ENCODE peak calls at places on chromosome 4, in seven cellular contexts. M, S, V, J, K, O and W are unnamed samples.

GRCh38 chr4:140799686-140800225 is 43.6 kb upstream of the TBC1D9 start:
- DNase-seq in M (no peak), S (no peak), V (no peak), J (no peak), K (no peak), O (no peak), W (no peak)

GRCh38 chr4:173014113-173014558 is 154.5 kb upstream of the GALNT7 start:
- DNase-seq in M (no peak), S (no peak), V (no peak), J (no peak), K (no peak), O (no peak), W (peak; percentile 45)

GRCh38 chr4:152118819-152119553 is 358.2 kb upstream of the GATB start:
- DNase-seq in M (no peak), S (no peak), V (no peak), J (no peak), K (no peak), O (no peak), W (no peak)

GRCh38 chr4:140568507-140569306 is at the start of gene UCP1:
- DNase-seq in M (no peak), S (no peak), V (no peak), J (no peak), K (no peak), O (no peak), W (no peak)

GRCh38 chr4:108166441-108167315 is 2.1 kb downstream of the LEF1 start:
- DNase-seq in M (no peak), S (no peak), V (no peak), J (no peak), K (peak; percentile 73), O (peak; percentile 52), W (no peak)

GRCh38 chr4:3441501-3442459 is at the start of gene HGFAC:
- DNase-seq in M (no peak), S (no peak), V (no peak), J (no peak), K (no peak), O (no peak), W (no peak)

GRCh38 chr4:80036949-80037348 is 36.1 kb downstream of the ANTXR2 start:
- DNase-seq in M (no peak), S (no peak), V (no peak), J (no peak), K (no peak), O (no peak), W (no peak)

GRCh38 chr4:1871471-1872021 is 353 bp downstream of the NSD2 start:
- DNase-seq in M (no peak), S (no peak), V (no peak), J (no peak), K (peak; percentile 84), O (no peak), W (no peak)

GRCh38 chr4:110793381-110793801 is 170.5 kb upstream of the PITX2 start:
- DNase-seq in M (no peak), S (no peak), V (no peak), J (peak; percentile 4), K (no peak), O (no peak), W (no peak)

GRCh38 chr4:100591156-100591876 is 73.5 kb upstream of the EMCN start:
- DNase-seq in M (no peak), S (no peak), V (no peak), J (no peak), K (no peak), O (no peak), W (no peak)